ENCODE peak calls at places on chromosomes 4 and X, in six cellular contexts. N, U, X, C, L and Z are unnamed samples. For H3K4me1, the result is how much of the 10 kb centered on the place peaks cover.

GRCh38 chr4:164536829-164537228 is 217.1 kb upstream of the SMIM31 start:
- DNase-seq in N (no peak), U (peak), X (peak), C (peak), L (peak), Z (peak)

GRCh38 chrX:45912316-45912715 is 632.9 kb downstream of the ZNF674 start:
- DNase-seq in N (no peak), U (no peak), X (no peak), C (no peak), L (no peak), Z (no peak)

GRCh38 chrX:153474718-153475117 is 4.3 kb upstream of the HAUS7 start:
- DNase-seq in N (no peak), U (no peak), X (peak), C (peak), L (peak), Z (peak)

GRCh38 chr4:1578968-1579833 is 104.9 kb downstream of the FAM53A start:
- DNase-seq in N (peak), U (peak), X (peak), C (peak), L (peak), Z (peak)

GRCh38 chrX:71828086-71828485 is 64.9 kb downstream of the CXorf49B start:
- DNase-seq in N (no peak), U (no peak), X (no peak), C (no peak), L (no peak), Z (no peak)

GRCh38 chr4:134546279-134546678 is 344.7 kb upstream of the PABPC4L start:
- DNase-seq in N (no peak), U (no peak), X (no peak), C (no peak), L (no peak), Z (no peak)

GRCh38 chr4:52588771-52589591 is 70.1 kb downstream of the USP46 start:
- DNase-seq in N (no peak), U (peak), X (peak), C (no peak), L (peak), Z (peak)

GRCh38 chrX:150935466-150935865 is 37.0 kb upstream of the CD99L2 start:
- DNase-seq in N (no peak), U (peak), X (no peak), C (peak), L (peak), Z (no peak)

GRCh38 chr4:94208268-94208667 is 603 bp downstream of the SMARCAD1 start:
- DNase-seq in N (peak), U (no peak), X (no peak), C (peak), L (peak), Z (no peak)

GRCh38 chr4:5050520-5050955 is 742 bp upstream of the STK32B start:
- DNase-seq in N (peak), U (peak), X (peak), C (peak), L (peak), Z (peak)

GRCh38 chr4:26320159-26320452 is 708 bp upstream of the RBPJ start:
- DNase-seq in N (no peak), U (no peak), X (peak), C (no peak), L (peak), Z (peak)

GRCh38 chr4:74660866-74661265 is 133.5 kb downstream of the BTC start:
- DNase-seq in N (no peak), U (no peak), X (no peak), C (no peak), L (no peak), Z (no peak)

DNA sequence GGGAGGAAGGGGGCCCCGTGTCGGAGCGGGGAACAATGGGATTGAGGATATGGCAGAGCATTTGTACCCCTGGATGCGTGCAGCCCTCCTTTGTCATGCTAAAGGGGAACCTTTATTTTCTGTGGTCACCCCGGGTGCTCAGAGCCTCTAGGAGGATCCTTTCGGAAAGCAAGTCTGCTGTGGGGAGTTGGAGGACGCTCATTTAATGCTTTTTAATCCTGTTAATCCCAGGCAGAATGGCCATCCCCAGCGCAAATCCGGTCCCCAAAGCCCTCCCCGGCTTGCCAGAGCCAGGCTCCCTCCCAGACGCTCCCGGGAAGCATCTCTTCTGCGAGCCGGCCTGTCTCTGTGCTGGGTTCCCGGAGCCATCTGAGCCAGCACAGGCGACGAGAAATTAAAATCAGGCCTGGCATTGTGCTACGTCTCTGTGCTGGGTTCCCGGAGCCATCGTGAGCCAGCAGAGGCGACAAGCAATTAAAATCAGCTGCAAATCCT is 113.2 kb upstream of the PPP2R3B start:
- DNase-seq in N (no peak), U (no peak), X (no peak), C (no peak), L (no peak), Z (no peak)
- H3K9ac ChIP-seq in N (no peak), U (no peak), X (no peak), C (no peak), L (no peak), Z (peak)

GRCh38 chr4:184450743-184451142 is 23.6 kb downstream of the IRF2 start:
- DNase-seq in N (peak), U (no peak), X (no peak), C (no peak), L (no peak), Z (no peak)

GRCh38 chr4:184450045-184450444 is 24.3 kb downstream of the IRF2 start:
- DNase-seq in N (no peak), U (peak), X (peak), C (peak), L (peak), Z (no peak)

GRCh38 chr4:184447664-184448063 is 26.7 kb downstream of the IRF2 start:
- DNase-seq in N (no peak), U (no peak), X (no peak), C (no peak), L (no peak), Z (peak)

GRCh38 chr4:184446132-184446531 is 28.2 kb downstream of the IRF2 start:
- DNase-seq in N (no peak), U (no peak), X (no peak), C (no peak), L (no peak), Z (no peak)

DNA sequence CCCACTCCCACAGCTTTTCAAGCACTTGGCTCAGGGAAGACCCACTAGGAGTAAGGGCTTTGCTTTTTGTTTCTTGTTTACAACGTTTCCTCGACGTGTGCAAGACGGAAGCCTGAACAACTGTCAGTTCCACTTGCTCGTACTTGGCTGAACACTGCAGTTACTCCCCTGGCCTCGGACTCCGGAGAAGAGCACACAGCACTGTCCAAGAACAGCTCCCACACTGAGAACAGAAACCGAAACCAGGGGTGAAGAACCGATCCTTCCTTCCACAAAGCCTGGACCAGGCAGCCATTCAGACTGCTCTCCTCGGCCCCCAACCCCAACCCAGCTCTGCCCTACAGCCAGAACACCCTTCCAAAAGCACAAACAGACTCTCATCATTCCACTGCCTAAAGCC is 25.5 kb downstream of the IRF2 start:
- DNase-seq in N (no peak), U (peak), X (peak), C (no peak), L (peak), Z (no peak)
- H3K4me1 ChIP-seq in N (under half), U (under half), X (under half), C (half or more), L (under half), Z (under half)

DNA sequence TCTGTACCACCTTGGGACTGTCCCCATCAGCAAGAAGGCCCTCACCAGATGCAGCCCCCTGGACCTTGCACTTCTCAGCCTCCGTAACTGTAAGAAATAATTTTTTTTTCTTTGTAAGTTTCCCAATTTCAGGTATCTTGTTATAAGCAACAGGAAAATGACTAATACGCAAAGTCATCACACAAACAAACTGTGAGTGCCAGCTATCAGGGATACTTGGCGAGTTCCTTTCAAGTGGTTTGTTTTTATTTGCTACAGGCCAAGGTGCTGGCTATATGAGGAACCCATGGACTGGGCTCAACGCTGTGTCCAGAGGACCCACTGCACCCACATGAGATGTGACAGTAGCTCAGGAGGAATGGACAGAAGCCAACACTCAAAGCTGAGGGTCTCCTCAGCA is 11.5 kb upstream of the GPM6B start:
- DNase-seq in N (no peak), U (peak), X (no peak), C (no peak), L (no peak), Z (no peak)
- H3K9ac ChIP-seq in N (no peak), U (no peak), X (no peak), C (no peak), L (no peak), Z (no peak)

DNA sequence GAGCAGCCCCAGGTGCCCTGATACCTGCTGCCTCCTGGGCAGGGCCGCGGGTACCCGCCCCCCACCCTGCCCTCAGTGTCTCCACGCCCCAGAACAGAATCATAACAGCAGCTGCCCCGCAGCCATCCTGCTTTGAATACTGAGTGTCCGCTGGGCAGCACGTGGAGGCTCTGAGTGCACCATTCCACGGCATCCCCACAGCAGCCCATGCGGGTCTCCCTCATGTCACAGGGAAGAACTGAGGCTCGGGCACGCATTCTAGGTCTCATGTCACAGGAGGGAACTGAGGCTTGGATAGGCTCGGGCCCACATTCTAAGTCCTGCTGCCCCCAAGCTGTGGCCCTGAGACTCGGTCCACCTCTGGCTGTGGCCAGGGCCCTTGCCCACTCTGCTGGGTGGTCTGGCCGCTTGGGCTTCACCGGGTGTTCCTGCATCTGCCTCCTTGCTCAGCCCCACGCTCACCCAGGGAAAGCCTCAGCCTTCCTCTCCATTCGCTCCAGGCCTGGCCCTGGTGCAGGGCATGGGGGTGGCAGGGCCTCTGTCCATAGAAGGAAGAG is 221.6 kb upstream of the PSAPL1 start:
- DNase-seq in N (no peak), U (no peak), X (no peak), C (no peak), L (no peak), Z (no peak)
- H3K4me1 ChIP-seq in N (under half), U (under half), X (half or more), C (under half), L (under half), Z (under half)

DNA sequence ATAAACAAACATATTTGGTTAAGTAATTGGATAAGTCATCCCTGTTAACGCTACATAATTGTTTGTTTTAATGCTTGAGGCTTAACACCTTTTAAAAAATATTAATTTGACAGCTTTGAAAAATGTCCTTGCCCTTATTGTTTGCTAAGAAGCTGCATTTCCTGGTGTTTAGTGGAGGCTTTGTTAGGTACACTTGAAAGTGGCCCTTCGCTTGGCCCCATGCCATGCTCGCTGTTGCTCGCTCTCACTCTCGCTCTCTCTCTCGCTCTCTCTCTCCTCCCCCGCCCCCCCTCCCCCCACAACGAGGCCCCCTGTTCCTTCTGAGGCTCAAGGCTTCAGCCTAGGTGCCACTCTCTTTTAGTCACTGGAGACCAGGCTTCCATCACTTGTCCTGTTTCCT is 139.6 kb downstream of the DCLK2 start:
- DNase-seq in N (no peak), U (no peak), X (no peak), C (no peak), L (no peak), Z (no peak)
- H3K9ac ChIP-seq in N (no peak), U (no peak), X (no peak), C (no peak), L (no peak), Z (no peak)